ENCODE peak calls at places on chromosomes 16 and 17, in seven cellular contexts. One of them, this sample, is unnamed.
A peak's percentile ranks its signal among the peaks of the same experiment; 100 is the strongest.

GRCh38 chr16:23223368-23223767 is 40.8 kb downstream of the SCNN1G start:
- DNase-seq in endothelial cell: no peak
- DNase-seq in psoas muscle: no peak
- DNase-seq in GM13977: no peak
- DNase-seq in H9: peak; percentile 30
- DNase-seq in D721Med: no peak
- DNase-seq in H1: no peak
- DNase-seq in this sample: no peak

GRCh38 chr17:6241996-6242395 is 171.8 kb downstream of the WSCD1 start:
- DNase-seq in endothelial cell: no peak
- DNase-seq in psoas muscle: no peak
- DNase-seq in GM13977: no peak
- DNase-seq in H9: peak; percentile 29
- DNase-seq in D721Med: no peak
- DNase-seq in H1: no peak
- DNase-seq in this sample: no peak

GRCh38 chr16:6663668-6664067 is 669.0 kb upstream of the RBFOX1 start:
- DNase-seq in endothelial cell: no peak
- DNase-seq in psoas muscle: no peak
- DNase-seq in GM13977: no peak
- DNase-seq in H9: no peak
- DNase-seq in D721Med: no peak
- DNase-seq in H1: no peak
- DNase-seq in this sample: no peak

GRCh38 chr17:43020789-43021738 is 1.1 kb downstream of the VAT1 start:
- DNase-seq in endothelial cell: peak; percentile 56
- DNase-seq in psoas muscle: peak; percentile 77
- DNase-seq in GM13977: peak; percentile 76
- DNase-seq in H9: peak; percentile 82
- DNase-seq in D721Med: peak; percentile 84
- DNase-seq in H1: no peak
- DNase-seq in this sample: peak; percentile 57

GRCh38 chr16:30649725-30650368 is 913 bp upstream of the PRR14 start:
- DNase-seq in endothelial cell: no peak
- DNase-seq in psoas muscle: peak; percentile 46
- DNase-seq in GM13977: no peak
- DNase-seq in H9: no peak
- DNase-seq in D721Med: no peak
- DNase-seq in H1: no peak
- DNase-seq in this sample: no peak

GRCh38 chr17:43530303-43531081 is 15.6 kb downstream of the ETV4 start:
- DNase-seq in endothelial cell: peak; percentile 70
- DNase-seq in psoas muscle: peak; percentile 65
- DNase-seq in GM13977: no peak
- DNase-seq in H9: peak; percentile 100
- DNase-seq in D721Med: no peak
- DNase-seq in H1: peak; percentile 99
- DNase-seq in this sample: no peak

GRCh38 chr17:28597606-28598383 is 1.0 kb downstream of the SPAG5 start:
- DNase-seq in endothelial cell: no peak
- DNase-seq in psoas muscle: no peak
- DNase-seq in GM13977: no peak
- DNase-seq in H9: no peak
- DNase-seq in D721Med: no peak
- DNase-seq in H1: no peak
- DNase-seq in this sample: no peak

GRCh38 chr16:84677017-84677803 is 22.6 kb upstream of the USP10 start:
- DNase-seq in endothelial cell: no peak
- DNase-seq in psoas muscle: no peak
- DNase-seq in GM13977: no peak
- DNase-seq in H9: no peak
- DNase-seq in D721Med: no peak
- DNase-seq in H1: no peak
- DNase-seq in this sample: no peak

GRCh38 chr17:65560628-65561371 is 648 bp downstream of the AXIN2 start:
- DNase-seq in endothelial cell: peak; percentile 77
- DNase-seq in psoas muscle: peak; percentile 90
- DNase-seq in GM13977: peak; percentile 72
- DNase-seq in H9: peak; percentile 95
- DNase-seq in D721Med: no peak
- DNase-seq in H1: peak; percentile 78
- DNase-seq in this sample: peak; percentile 61

GRCh38 chr17:29093090-29093871 is 50.3 kb downstream of the PIPOX start:
- DNase-seq in endothelial cell: no peak
- DNase-seq in psoas muscle: no peak
- DNase-seq in GM13977: no peak
- DNase-seq in H9: no peak
- DNase-seq in D721Med: no peak
- DNase-seq in H1: no peak
- DNase-seq in this sample: no peak

GRCh38 chr17:29742210-29742513 is 119.5 kb upstream of the CORO6 start:
- DNase-seq in endothelial cell: no peak
- DNase-seq in psoas muscle: no peak
- DNase-seq in GM13977: no peak
- DNase-seq in H9: no peak
- DNase-seq in D721Med: no peak
- DNase-seq in H1: no peak
- DNase-seq in this sample: no peak

GRCh38 chr16:78782572-78782971 is 683.1 kb downstream of the WWOX start:
- DNase-seq in endothelial cell: no peak
- DNase-seq in psoas muscle: no peak
- DNase-seq in GM13977: no peak
- DNase-seq in H9: no peak
- DNase-seq in D721Med: no peak
- DNase-seq in H1: no peak
- DNase-seq in this sample: no peak

GRCh38 chr16:78786635-78787034 is 687.2 kb downstream of the WWOX start:
- DNase-seq in endothelial cell: no peak
- DNase-seq in psoas muscle: no peak
- DNase-seq in GM13977: no peak
- DNase-seq in H9: no peak
- DNase-seq in D721Med: no peak
- DNase-seq in H1: no peak
- DNase-seq in this sample: no peak

GRCh38 chr16:78783570-78784079 is 684.2 kb downstream of the WWOX start:
- DNase-seq in endothelial cell: no peak
- DNase-seq in psoas muscle: no peak
- DNase-seq in GM13977: no peak
- DNase-seq in H9: no peak
- DNase-seq in D721Med: no peak
- DNase-seq in H1: no peak
- DNase-seq in this sample: no peak

GRCh38 chr16:78784773-78785172 is 685.3 kb downstream of the WWOX start:
- DNase-seq in endothelial cell: no peak
- DNase-seq in psoas muscle: no peak
- DNase-seq in GM13977: no peak
- DNase-seq in H9: no peak
- DNase-seq in D721Med: no peak
- DNase-seq in H1: no peak
- DNase-seq in this sample: no peak

DNA sequence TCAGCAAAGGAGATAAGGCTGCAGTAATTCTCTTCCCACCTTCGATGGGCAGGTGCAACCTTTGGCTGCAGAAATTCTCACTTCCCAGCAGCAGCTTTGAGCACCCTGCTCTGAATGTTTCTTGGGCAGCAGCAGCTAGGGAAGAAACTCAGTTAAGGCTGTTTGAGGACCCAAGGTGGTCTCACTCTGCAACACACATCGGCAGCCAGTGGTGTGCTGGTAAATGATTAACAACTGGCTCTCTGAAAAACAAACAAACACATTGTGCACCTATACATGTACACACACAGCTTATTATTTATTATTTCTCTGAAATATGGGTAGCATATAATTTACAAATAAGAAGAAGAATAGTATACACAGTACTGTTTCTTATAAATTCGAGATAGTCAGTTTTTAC is 685.8 kb downstream of the WWOX start:
- DNase-seq in endothelial cell: no peak
- DNase-seq in psoas muscle: no peak
- DNase-seq in GM13977: no peak
- DNase-seq in H9: no peak
- DNase-seq in D721Med: no peak
- DNase-seq in H1: no peak
- DNase-seq in this sample: no peak
- TF ChIP-seq CTCF in endothelial cell: no peak
- TF ChIP-seq CTCF in psoas muscle: no peak
- TF ChIP-seq CTCF in GM13977: no peak
- TF ChIP-seq CTCF in H9: no peak
- TF ChIP-seq CTCF in D721Med: no peak
- TF ChIP-seq CTCF in H1: no peak
- TF ChIP-seq CTCF in this sample: no peak

GRCh38 chr17:31064707-31065106 is 30.1 kb upstream of the NF1 start:
- DNase-seq in endothelial cell: no peak
- DNase-seq in psoas muscle: no peak
- DNase-seq in GM13977: no peak
- DNase-seq in H9: no peak
- DNase-seq in D721Med: no peak
- DNase-seq in H1: no peak
- DNase-seq in this sample: no peak

GRCh38 chr17:31067699-31068184 is 27.0 kb upstream of the NF1 start:
- DNase-seq in endothelial cell: no peak
- DNase-seq in psoas muscle: no peak
- DNase-seq in GM13977: no peak
- DNase-seq in H9: no peak
- DNase-seq in D721Med: no peak
- DNase-seq in H1: no peak
- DNase-seq in this sample: no peak

GRCh38 chr17:31072186-31072585 is 22.6 kb upstream of the NF1 start:
- DNase-seq in endothelial cell: no peak
- DNase-seq in psoas muscle: no peak
- DNase-seq in GM13977: no peak
- DNase-seq in H9: no peak
- DNase-seq in D721Med: no peak
- DNase-seq in H1: no peak
- DNase-seq in this sample: no peak

GRCh38 chr17:31073411-31073810 is 21.4 kb upstream of the NF1 start:
- DNase-seq in endothelial cell: no peak
- DNase-seq in psoas muscle: no peak
- DNase-seq in GM13977: no peak
- DNase-seq in H9: no peak
- DNase-seq in D721Med: no peak
- DNase-seq in H1: no peak
- DNase-seq in this sample: no peak

GRCh38 chr17:31068291-31068690 is 26.5 kb upstream of the NF1 start:
- DNase-seq in endothelial cell: peak; percentile 60
- DNase-seq in psoas muscle: no peak
- DNase-seq in GM13977: peak; percentile 55
- DNase-seq in H9: peak; percentile 82
- DNase-seq in D721Med: no peak
- DNase-seq in H1: no peak
- DNase-seq in this sample: peak; percentile 46
- TF ChIP-seq CTCF in endothelial cell: peak; percentile 43
- TF ChIP-seq CTCF in psoas muscle: no peak
- TF ChIP-seq CTCF in GM13977: peak; percentile 62
- TF ChIP-seq CTCF in H9: peak; percentile 88
- TF ChIP-seq CTCF in D721Med: peak; percentile 27
- TF ChIP-seq CTCF in H1: peak; percentile 71
- TF ChIP-seq CTCF in this sample: peak; percentile 53

GRCh38 chr16:58299757-58300349 is 5.0 kb upstream of the PRSS54 start:
- DNase-seq in endothelial cell: peak; percentile 14
- DNase-seq in psoas muscle: no peak
- DNase-seq in GM13977: no peak
- DNase-seq in H9: peak; percentile 70
- DNase-seq in D721Med: no peak
- DNase-seq in H1: peak; percentile 38
- DNase-seq in this sample: no peak
- TF ChIP-seq CTCF in endothelial cell: peak; percentile 62
- TF ChIP-seq CTCF in psoas muscle: peak; percentile 40
- TF ChIP-seq CTCF in GM13977: peak; percentile 51
- TF ChIP-seq CTCF in H9: peak; percentile 94
- TF ChIP-seq CTCF in D721Med: peak; percentile 9
- TF ChIP-seq CTCF in H1: peak; percentile 75
- TF ChIP-seq CTCF in this sample: peak; percentile 44

DNA sequence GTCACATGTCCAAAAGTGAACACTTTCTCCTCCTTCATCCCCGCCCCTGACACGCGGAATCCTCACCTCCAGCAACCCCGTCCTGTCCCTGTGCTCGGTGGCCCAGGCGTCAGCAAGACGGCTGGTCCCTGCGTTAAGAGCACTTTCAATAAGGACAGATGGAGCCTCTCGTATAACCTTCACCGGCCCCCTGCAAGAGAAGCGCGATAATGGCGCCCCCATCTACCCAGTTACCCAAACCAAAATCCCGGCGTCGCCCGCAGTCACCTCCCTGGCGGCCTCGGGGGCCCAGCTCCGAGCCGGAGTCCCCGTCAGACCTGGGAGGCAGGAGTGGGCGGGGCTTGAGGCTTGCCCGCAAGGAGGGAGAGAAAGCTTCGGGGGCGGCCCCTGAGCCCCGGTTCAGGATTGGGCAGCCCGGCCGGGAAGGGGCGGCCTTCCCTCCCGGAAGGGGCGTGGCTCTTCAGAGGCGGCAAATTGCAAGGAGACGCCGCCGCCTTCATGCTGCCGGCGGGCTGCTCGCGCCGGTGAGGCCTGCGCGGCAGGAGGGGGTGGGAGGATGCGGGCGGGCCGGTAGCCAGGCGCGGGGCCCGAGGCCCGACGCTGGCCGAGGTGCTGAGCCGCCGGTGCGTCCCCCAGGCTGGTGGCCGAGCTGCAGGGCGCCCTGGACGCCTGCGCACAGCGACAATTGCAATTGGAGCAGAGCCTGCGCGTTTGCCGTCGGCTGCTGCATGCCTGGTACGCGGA is at the start of gene TEDC2:
- DNase-seq in endothelial cell: peak; percentile 94
- DNase-seq in psoas muscle: peak; percentile 97
- DNase-seq in GM13977: peak; percentile 100
- DNase-seq in H9: peak; percentile 98
- DNase-seq in D721Med: peak; percentile 100
- DNase-seq in H1: peak; percentile 93
- DNase-seq in this sample: peak; percentile 100
- TF ChIP-seq CTCF in endothelial cell: no peak
- TF ChIP-seq CTCF in psoas muscle: no peak
- TF ChIP-seq CTCF in GM13977: no peak
- TF ChIP-seq CTCF in H9: no peak
- TF ChIP-seq CTCF in D721Med: no peak
- TF ChIP-seq CTCF in H1: no peak
- TF ChIP-seq CTCF in this sample: no peak

GRCh38 chr16:65153365-65154105 is 31.7 kb upstream of the CDH11 start:
- DNase-seq in endothelial cell: no peak
- DNase-seq in psoas muscle: no peak
- DNase-seq in GM13977: no peak
- DNase-seq in H9: no peak
- DNase-seq in D721Med: no peak
- DNase-seq in H1: no peak
- DNase-seq in this sample: no peak
- TF ChIP-seq CTCF in endothelial cell: no peak
- TF ChIP-seq CTCF in psoas muscle: no peak
- TF ChIP-seq CTCF in GM13977: no peak
- TF ChIP-seq CTCF in H9: no peak
- TF ChIP-seq CTCF in D721Med: no peak
- TF ChIP-seq CTCF in H1: no peak
- TF ChIP-seq CTCF in this sample: no peak

This sample was measured in GM10248.